ENCODE peak calls at places on chromosomes 11 and 22, in eight cellular contexts. C is cardiac fibroblast, X is Peyer's patch, E is NB4, A is fibroblast of pulmonary artery, U is body of pancreas, P is endothelial cell of umbilical vein, Z is epithelial cell of esophagus. R is an unnamed sample.

GRCh38 chr11:111745719-111746504 is 20.3 kb downstream of the PPP2R1B start:
- DNase-seq in P (no peak), A (peak; percentile 51), Z (no peak), E (no peak), X (no peak), U (no peak), C (peak; percentile 68), R (peak; percentile 75)

GRCh38 chr11:61752117-61752924 is at the start of gene MYRF:
- DNase-seq in P (peak; percentile 21), C (peak; percentile 42), E (peak; percentile 53), X (peak; percentile 88), A (peak; percentile 35), Z (peak; percentile 28), U (peak; percentile 80), R (no peak)

GRCh38 chr11:62336949-62337681 is at the start of gene ASRGL1:
- DNase-seq in E (peak; percentile 75), C (peak; percentile 47), Z (peak; percentile 55), X (peak; percentile 90), P (peak; percentile 77), U (peak; percentile 96), A (peak; percentile 54), R (peak; percentile 34)

GRCh38 chr11:121451982-121452608 is at the start of gene SORL1:
- DNase-seq in U (peak; percentile 74), P (peak; percentile 26), X (peak; percentile 91), C (peak; percentile 42), Z (peak; percentile 74), A (peak; percentile 33), E (peak; percentile 85), R (peak; percentile 22)

GRCh38 chr11:127345819-127346459 is 345.4 kb upstream of the KIRREL3 start:
- DNase-seq in A (peak; percentile 37), X (no peak), P (no peak), U (peak; percentile 47), C (peak; percentile 27), E (peak; percentile 44), Z (peak; percentile 26), R (peak; percentile 18)

GRCh38 chr22:35634981-35635540 is 13.2 kb upstream of the APOL6 start:
- DNase-seq in C (no peak), E (no peak), X (no peak), Z (no peak), U (no peak), P (no peak), A (no peak), R (no peak)

GRCh38 chr11:83330303-83330702 is 44.1 kb upstream of the CCDC90B start:
- DNase-seq in U (no peak), X (no peak), Z (no peak), A (no peak), C (no peak), P (no peak), E (no peak), R (no peak)

GRCh38 chr11:32792948-32793475 is 1.4 kb downstream of the CCDC73 start:
- DNase-seq in P (peak; percentile 57), C (peak; percentile 45), Z (peak; percentile 57), U (peak; percentile 79), E (peak; percentile 60), X (peak; percentile 59), A (peak; percentile 53), R (peak; percentile 58)

GRCh38 chr22:20533879-20534265 is 26.5 kb downstream of the MED15 start:
- DNase-seq in Z (no peak), C (no peak), P (no peak), U (no peak), X (no peak), A (no peak), E (no peak), R (no peak)

GRCh38 chr11:76801205-76801604 is 18.0 kb downstream of the TSKU start:
- DNase-seq in A (no peak), Z (no peak), E (no peak), P (no peak), C (no peak), U (no peak), X (no peak), R (no peak)

GRCh38 chr22:48867891-48868290 is 959.8 kb downstream of the BRD1 start:
- DNase-seq in X (no peak), U (no peak), C (no peak), Z (no peak), P (no peak), A (no peak), E (no peak), R (no peak)

GRCh38 chr11:85976525-85976924 is 92.4 kb downstream of the PICALM start:
- DNase-seq in A (no peak), X (no peak), U (no peak), E (no peak), C (no peak), Z (no peak), P (no peak), R (no peak)

GRCh38 chr11:78325274-78325781 is 92.3 kb downstream of the GAB2 start:
- DNase-seq in C (no peak), Z (no peak), X (no peak), U (no peak), A (no peak), E (peak; percentile 39), P (no peak), R (no peak)

GRCh38 chr11:105144887-105145286 is 5.3 kb upstream of the CARD18 start:
- DNase-seq in U (no peak), Z (peak; percentile 71), E (no peak), X (no peak), C (peak; percentile 54), A (peak; percentile 66), P (peak; percentile 36), R (peak; percentile 63)

DNA sequence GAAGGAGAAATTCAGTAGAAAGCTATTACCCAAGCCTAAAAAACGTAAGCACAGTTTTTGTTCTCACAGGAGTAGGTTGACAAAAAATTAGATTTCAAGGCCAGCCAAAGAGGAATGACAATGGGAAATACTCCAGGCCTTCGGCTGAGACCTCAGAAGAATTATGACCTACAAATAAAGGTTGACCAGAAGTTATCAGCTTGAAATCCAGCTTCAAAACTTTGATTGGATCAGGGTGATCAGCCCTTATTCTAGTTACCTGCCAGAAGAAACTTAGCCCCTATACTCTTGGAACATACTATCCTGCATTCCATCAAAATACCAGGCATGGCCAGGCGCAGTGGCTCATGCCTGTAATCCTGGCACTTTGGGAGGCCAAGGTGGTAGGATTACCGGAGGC is 68.4 kb upstream of the PRODH start:
- DNase-seq in P (no peak), C (no peak), U (no peak), Z (no peak), E (no peak), A (no peak), X (no peak), R (no peak)
- TF ChIP-seq CTCF in P (no peak), C (no peak), U (no peak), Z (no peak), E (no peak), A (no peak), X (no peak), R (no peak)

DNA sequence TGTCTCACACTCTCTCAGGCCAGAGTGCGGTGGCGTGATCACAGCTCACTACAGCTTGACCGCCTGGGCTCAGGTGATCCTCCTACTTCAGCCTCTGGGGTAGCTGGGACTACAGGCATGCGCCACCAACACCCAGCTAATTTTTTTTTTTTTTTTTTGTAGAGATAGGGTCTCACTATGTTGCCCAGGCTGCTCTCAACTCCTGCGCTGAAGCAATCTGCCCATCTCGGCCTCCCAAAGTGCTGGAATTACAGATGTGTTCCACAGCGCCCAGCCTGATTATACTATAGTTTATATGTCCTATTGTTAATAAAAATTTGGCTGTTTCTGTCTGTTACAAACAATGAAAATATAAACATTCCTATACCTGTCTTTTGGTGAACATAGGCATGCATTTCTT is 78.6 kb downstream of the TEAD1 start:
- DNase-seq in E (no peak), U (no peak), Z (no peak), C (no peak), X (no peak), P (no peak), A (no peak), R (no peak)
- H3K4me3 ChIP-seq in E (no peak overlapping the region), U (no peak overlapping the region), Z (no peak overlapping the region), C (no peak overlapping the region), X (no peak overlapping the region), P (no peak overlapping the region), A (no peak overlapping the region), R (no peak overlapping the region)

DNA sequence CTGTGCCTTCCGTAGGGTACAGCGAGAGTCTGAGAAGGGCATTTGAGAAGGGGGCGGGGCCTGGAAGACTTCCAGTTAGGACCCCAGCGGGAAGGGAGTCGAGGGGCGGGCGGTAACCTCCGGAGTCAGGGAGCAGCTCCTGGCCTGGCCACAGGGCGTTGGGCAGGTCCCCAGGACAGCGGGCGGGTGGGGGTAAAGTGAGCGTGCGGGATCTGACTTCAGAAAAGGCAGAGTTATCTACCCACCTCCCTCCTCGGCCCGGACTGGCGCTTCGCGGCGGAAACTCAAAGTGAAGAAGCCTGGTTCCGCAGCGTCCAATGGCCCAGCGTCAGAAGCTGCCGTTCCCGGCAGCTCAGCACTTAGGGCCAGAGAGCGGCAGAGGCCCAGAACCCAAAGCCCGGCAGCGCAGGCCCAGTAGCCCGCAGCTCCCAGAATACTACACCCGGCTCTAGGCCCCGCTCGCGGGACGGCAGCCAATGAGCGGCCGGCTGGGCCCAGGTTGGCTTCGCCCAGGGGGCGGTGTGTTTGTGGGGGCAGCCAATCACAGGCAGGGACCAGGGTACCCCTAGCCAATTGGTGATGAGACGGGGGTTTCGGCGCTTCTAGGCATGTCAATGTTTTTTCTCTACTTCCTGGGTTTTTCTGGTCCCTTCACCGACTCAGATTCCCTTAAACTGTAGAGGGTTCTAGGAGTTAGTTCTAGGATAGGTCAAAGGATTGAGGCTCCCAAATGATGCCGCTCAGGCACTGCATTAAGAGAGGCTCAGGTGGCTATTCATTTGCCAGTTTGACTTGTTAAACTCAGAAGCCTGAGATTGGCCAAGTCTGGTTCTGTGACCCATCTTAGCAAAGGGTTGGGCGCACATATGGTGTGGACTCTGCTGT is at the start of gene TRIM68:
- DNase-seq in A (peak; percentile 96), X (peak; percentile 96), U (peak; percentile 97), Z (peak; percentile 96), P (peak; percentile 95), C (peak; percentile 97), E (peak; percentile 94), R (peak; percentile 95)
- TF ChIP-seq CTCF in A (no peak), X (no peak), U (no peak), Z (no peak), P (no peak), C (no peak), E (no peak), R (peak; percentile 13)

GRCh38 chr11:65897020-65897471 is 3.1 kb downstream of the FOSL1 start:
- DNase-seq in A (no peak), Z (no peak), U (no peak), P (no peak), E (no peak), C (no peak), X (no peak), R (peak; percentile 49)

GRCh38 chr11:65892661-65893317 is 2.3 kb downstream of the CCDC85B start:
- DNase-seq in X (no peak), C (no peak), A (no peak), P (no peak), E (no peak), U (no peak), Z (no peak), R (no peak)

GRCh38 chr11:65894034-65894591 is 3.6 kb downstream of the CCDC85B start:
- DNase-seq in Z (no peak), A (no peak), E (no peak), U (no peak), P (peak; percentile 52), X (no peak), C (no peak), R (no peak)

GRCh38 chr11:65896009-65896999 is 3.9 kb downstream of the FOSL1 start:
- DNase-seq in C (no peak), X (no peak), P (no peak), A (no peak), U (no peak), E (no peak), Z (no peak), R (no peak)

GRCh38 chr11:65895482-65895981 is 4.7 kb downstream of the FOSL1 start:
- DNase-seq in P (no peak), E (no peak), X (no peak), C (no peak), U (no peak), Z (no peak), A (no peak), R (no peak)
- H3K4me3 ChIP-seq in P (no peak overlapping the region), E (no peak overlapping the region), X (no peak overlapping the region), C (no peak overlapping the region), U (no peak overlapping the region), Z (no peak overlapping the region), A (no peak overlapping the region), R (no peak overlapping the region)

R was measured in fibroblast of the aortic adventitia.